ENCODE peak calls at places on chromosome 11, in nine cellular contexts. V, N, K, D, U, Y, O, X and F are unnamed samples.

GRCh38 chr11:72831521-72832300 is 17.5 kb downstream of the ATG16L2 start:
- DNase-seq in U (peak; percentile 34), V (peak; percentile 82), Y (peak; percentile 27), K (no peak), O (peak; percentile 82), N (peak; percentile 78), X (peak; percentile 90), D (peak; percentile 90), F (peak; percentile 82)

GRCh38 chr11:58592760-58593472 is 14.1 kb downstream of the ZFP91 start:
- DNase-seq in Y (no peak), N (no peak), X (no peak), D (no peak), O (no peak), U (no peak), K (no peak), V (no peak), F (no peak)

GRCh38 chr11:22476589-22476988 is 138.4 kb downstream of the SLC17A6 start:
- DNase-seq in D (no peak), U (no peak), X (no peak), Y (no peak), O (no peak), V (no peak), K (no peak), N (no peak), F (no peak)

GRCh38 chr11:111097191-111097590 is 148.3 kb upstream of the POU2AF2 start:
- DNase-seq in D (peak; percentile 52), O (peak; percentile 21), N (no peak), Y (no peak), K (no peak), X (peak; percentile 3), U (no peak), V (no peak), F (peak; percentile 46)

GRCh38 chr11:103825469-103825868 is 211.0 kb upstream of the DDI1 start:
- DNase-seq in V (no peak), Y (no peak), O (no peak), K (no peak), X (no peak), N (no peak), D (no peak), U (no peak), F (no peak)

GRCh38 chr11:80473562-80473961 is 1032.7 kb upstream of the TENM4 start:
- DNase-seq in X (no peak), N (no peak), U (no peak), O (no peak), Y (no peak), V (no peak), K (no peak), D (no peak), F (no peak)

GRCh38 chr11:44008698-44009097 is 39.1 kb upstream of the ACCSL start:
- DNase-seq in O (no peak), X (no peak), Y (no peak), D (no peak), U (no peak), K (no peak), V (no peak), N (no peak), F (no peak)

GRCh38 chr11:117684111-117684510 is 112.9 kb downstream of the DSCAML1 start:
- DNase-seq in Y (no peak), O (no peak), N (no peak), D (no peak), K (no peak), V (no peak), U (no peak), X (no peak), F (no peak)

GRCh38 chr11:128757886-128758612 is 64.2 kb downstream of the FLI1 start:
- DNase-seq in K (peak; percentile 65), Y (no peak), U (no peak), O (no peak), D (no peak), X (no peak), V (no peak), N (no peak), F (no peak)

GRCh38 chr11:75052457-75052856 is 44.2 kb downstream of the OR2AT4 start:
- DNase-seq in X (no peak), D (no peak), N (no peak), K (no peak), Y (no peak), U (no peak), V (no peak), O (no peak), F (no peak)